ENCODE peak calls at places on chromosome 2, in seven cellular contexts. One of them, this sample, is unnamed.
A peak's percentile ranks its signal among the peaks of the same experiment; 100 is the strongest.

GRCh38 chr2:55810621-55811020 is 113.0 kb downstream of the EFEMP1 start:
- DNase-seq in Peyer's patch: no peak
- DNase-seq in right cardiac atrium: no peak
- DNase-seq in NT2/D1: no peak
- DNase-seq in Right ventricle myocardium superior: no peak
- DNase-seq in naive thymus-derived CD8-positive, alpha-beta T cell: no peak
- DNase-seq in HCEC 1CT: no peak
- DNase-seq in this sample: no peak

GRCh38 chr2:32647180-32647651 is 19.4 kb downstream of the TTC27 start:
- DNase-seq in naive thymus-derived CD8-positive, alpha-beta T cell: no peak
- DNase-seq in NT2/D1: no peak
- DNase-seq in right cardiac atrium: no peak
- DNase-seq in HCEC 1CT: peak; percentile 49
- DNase-seq in Peyer's patch: no peak
- DNase-seq in Right ventricle myocardium superior: no peak
- DNase-seq in this sample: no peak

GRCh38 chr2:152407204-152407721 is 72.3 kb downstream of the FMNL2 start:
- DNase-seq in Right ventricle myocardium superior: peak; percentile 51
- DNase-seq in naive thymus-derived CD8-positive, alpha-beta T cell: no peak
- DNase-seq in HCEC 1CT: peak; percentile 49
- DNase-seq in right cardiac atrium: peak; percentile 45
- DNase-seq in Peyer's patch: peak; percentile 24
- DNase-seq in NT2/D1: peak; percentile 48
- DNase-seq in this sample: peak; percentile 77

GRCh38 chr2:122516775-122517174 is 761.3 kb downstream of the TSN start:
- DNase-seq in HCEC 1CT: no peak
- DNase-seq in naive thymus-derived CD8-positive, alpha-beta T cell: no peak
- DNase-seq in right cardiac atrium: no peak
- DNase-seq in NT2/D1: peak; percentile 32
- DNase-seq in Peyer's patch: no peak
- DNase-seq in Right ventricle myocardium superior: no peak
- DNase-seq in this sample: peak; percentile 58

GRCh38 chr2:85413592-85414421 is 3.6 kb upstream of the CAPG start:
- DNase-seq in NT2/D1: no peak
- DNase-seq in Right ventricle myocardium superior: no peak
- DNase-seq in HCEC 1CT: peak; percentile 17
- DNase-seq in right cardiac atrium: peak; percentile 65
- DNase-seq in naive thymus-derived CD8-positive, alpha-beta T cell: peak; percentile 30
- DNase-seq in Peyer's patch: peak; percentile 45
- DNase-seq in this sample: no peak

GRCh38 chr2:38856165-38856564 is 19.6 kb downstream of the DHX57 start:
- DNase-seq in right cardiac atrium: no peak
- DNase-seq in Right ventricle myocardium superior: no peak
- DNase-seq in naive thymus-derived CD8-positive, alpha-beta T cell: no peak
- DNase-seq in NT2/D1: no peak
- DNase-seq in HCEC 1CT: peak; percentile 42
- DNase-seq in Peyer's patch: no peak
- DNase-seq in this sample: no peak

GRCh38 chr2:207113403-207113802 is 52.3 kb downstream of the KLF7 start:
- DNase-seq in NT2/D1: no peak
- DNase-seq in Right ventricle myocardium superior: no peak
- DNase-seq in right cardiac atrium: no peak
- DNase-seq in HCEC 1CT: no peak
- DNase-seq in Peyer's patch: no peak
- DNase-seq in naive thymus-derived CD8-positive, alpha-beta T cell: peak; percentile 13
- DNase-seq in this sample: peak; percentile 65

GRCh38 chr2:179338681-179339080 is 74.0 kb upstream of the SESTD1 start:
- DNase-seq in right cardiac atrium: no peak
- DNase-seq in Peyer's patch: no peak
- DNase-seq in HCEC 1CT: peak; percentile 17
- DNase-seq in Right ventricle myocardium superior: no peak
- DNase-seq in naive thymus-derived CD8-positive, alpha-beta T cell: no peak
- DNase-seq in NT2/D1: no peak
- DNase-seq in this sample: no peak

GRCh38 chr2:241946306-241947003 is 76.9 kb downstream of the RTP5 start:
- DNase-seq in right cardiac atrium: no peak
- DNase-seq in Right ventricle myocardium superior: no peak
- DNase-seq in NT2/D1: no peak
- DNase-seq in naive thymus-derived CD8-positive, alpha-beta T cell: no peak
- DNase-seq in HCEC 1CT: no peak
- DNase-seq in Peyer's patch: no peak
- DNase-seq in this sample: no peak

GRCh38 chr2:45043171-45043570 is 33.9 kb upstream of the SIX2 start:
- DNase-seq in HCEC 1CT: no peak
- DNase-seq in Right ventricle myocardium superior: no peak
- DNase-seq in right cardiac atrium: no peak
- DNase-seq in NT2/D1: no peak
- DNase-seq in naive thymus-derived CD8-positive, alpha-beta T cell: no peak
- DNase-seq in Peyer's patch: no peak
- DNase-seq in this sample: no peak

GRCh38 chr2:153519260-153519875 is 40.8 kb upstream of the RPRM start:
- DNase-seq in right cardiac atrium: peak; percentile 44
- DNase-seq in naive thymus-derived CD8-positive, alpha-beta T cell: peak; percentile 41
- DNase-seq in Right ventricle myocardium superior: no peak
- DNase-seq in HCEC 1CT: peak; percentile 25
- DNase-seq in NT2/D1: peak; percentile 44
- DNase-seq in Peyer's patch: no peak
- DNase-seq in this sample: peak; percentile 33

GRCh38 chr2:30230479-30230854 is 867 bp upstream of the LBH start:
- DNase-seq in Right ventricle myocardium superior: peak; percentile 65
- DNase-seq in NT2/D1: no peak
- DNase-seq in Peyer's patch: peak; percentile 43
- DNase-seq in naive thymus-derived CD8-positive, alpha-beta T cell: peak; percentile 52
- DNase-seq in right cardiac atrium: peak; percentile 50
- DNase-seq in HCEC 1CT: no peak
- DNase-seq in this sample: peak; percentile 48

GRCh38 chr2:228938629-228939028 is 332.5 kb downstream of the PID1 start:
- DNase-seq in right cardiac atrium: no peak
- DNase-seq in naive thymus-derived CD8-positive, alpha-beta T cell: no peak
- DNase-seq in HCEC 1CT: no peak
- DNase-seq in Right ventricle myocardium superior: no peak
- DNase-seq in NT2/D1: no peak
- DNase-seq in Peyer's patch: no peak
- DNase-seq in this sample: no peak

GRCh38 chr2:136874258-136874657 is 108.9 kb downstream of the THSD7B start:
- DNase-seq in right cardiac atrium: no peak
- DNase-seq in NT2/D1: peak; percentile 20
- DNase-seq in Right ventricle myocardium superior: no peak
- DNase-seq in naive thymus-derived CD8-positive, alpha-beta T cell: no peak
- DNase-seq in Peyer's patch: no peak
- DNase-seq in HCEC 1CT: no peak
- DNase-seq in this sample: no peak

GRCh38 chr2:61362873-61363272 is 108.0 kb downstream of the USP34 start:
- DNase-seq in NT2/D1: no peak
- DNase-seq in naive thymus-derived CD8-positive, alpha-beta T cell: no peak
- DNase-seq in Peyer's patch: no peak
- DNase-seq in Right ventricle myocardium superior: no peak
- DNase-seq in HCEC 1CT: no peak
- DNase-seq in right cardiac atrium: no peak
- DNase-seq in this sample: no peak

GRCh38 chr2:191115391-191115790 is 35.4 kb downstream of the STAT4 start:
- DNase-seq in Right ventricle myocardium superior: no peak
- DNase-seq in NT2/D1: no peak
- DNase-seq in naive thymus-derived CD8-positive, alpha-beta T cell: no peak
- DNase-seq in HCEC 1CT: no peak
- DNase-seq in right cardiac atrium: no peak
- DNase-seq in Peyer's patch: no peak
- DNase-seq in this sample: no peak

GRCh38 chr2:11239718-11240462 is 84.6 kb downstream of the SLC66A3 start:
- DNase-seq in naive thymus-derived CD8-positive, alpha-beta T cell: no peak
- DNase-seq in Right ventricle myocardium superior: no peak
- DNase-seq in right cardiac atrium: no peak
- DNase-seq in Peyer's patch: no peak
- DNase-seq in HCEC 1CT: peak; percentile 24
- DNase-seq in NT2/D1: no peak
- DNase-seq in this sample: no peak

GRCh38 chr2:102142829-102143449 is 393 bp downstream of the IL1R1 start:
- DNase-seq in HCEC 1CT: peak; percentile 42
- DNase-seq in Peyer's patch: no peak
- DNase-seq in Right ventricle myocardium superior: no peak
- DNase-seq in NT2/D1: no peak
- DNase-seq in right cardiac atrium: peak; percentile 34
- DNase-seq in naive thymus-derived CD8-positive, alpha-beta T cell: no peak
- DNase-seq in this sample: no peak

GRCh38 chr2:201883559-201883958 is 77.2 kb downstream of the CDK15 start:
- DNase-seq in Peyer's patch: no peak
- DNase-seq in Right ventricle myocardium superior: peak; percentile 71
- DNase-seq in NT2/D1: no peak
- DNase-seq in HCEC 1CT: no peak
- DNase-seq in naive thymus-derived CD8-positive, alpha-beta T cell: no peak
- DNase-seq in right cardiac atrium: peak; percentile 46
- DNase-seq in this sample: no peak

GRCh38 chr2:239184179-239184578 is 216.6 kb downstream of the HDAC4 start:
- DNase-seq in Right ventricle myocardium superior: no peak
- DNase-seq in HCEC 1CT: no peak
- DNase-seq in NT2/D1: no peak
- DNase-seq in right cardiac atrium: no peak
- DNase-seq in Peyer's patch: no peak
- DNase-seq in naive thymus-derived CD8-positive, alpha-beta T cell: no peak
- DNase-seq in this sample: no peak

GRCh38 chr2:19888831-19889230 is 13.0 kb downstream of the TTC32 start:
- DNase-seq in Peyer's patch: no peak
- DNase-seq in right cardiac atrium: no peak
- DNase-seq in naive thymus-derived CD8-positive, alpha-beta T cell: no peak
- DNase-seq in NT2/D1: no peak
- DNase-seq in Right ventricle myocardium superior: no peak
- DNase-seq in HCEC 1CT: no peak
- DNase-seq in this sample: peak; percentile 9

GRCh38 chr2:170409164-170409535 is 231.2 kb downstream of the MYO3B start:
- DNase-seq in naive thymus-derived CD8-positive, alpha-beta T cell: peak; percentile 72
- DNase-seq in HCEC 1CT: peak; percentile 50
- DNase-seq in Right ventricle myocardium superior: peak; percentile 65
- DNase-seq in Peyer's patch: peak; percentile 57
- DNase-seq in NT2/D1: peak; percentile 78
- DNase-seq in right cardiac atrium: peak; percentile 64
- DNase-seq in this sample: peak; percentile 73

GRCh38 chr2:54952978-54953456 is 97.2 kb downstream of the RTN4 start:
- DNase-seq in HCEC 1CT: peak; percentile 57
- DNase-seq in naive thymus-derived CD8-positive, alpha-beta T cell: no peak
- DNase-seq in right cardiac atrium: no peak
- DNase-seq in Right ventricle myocardium superior: no peak
- DNase-seq in NT2/D1: no peak
- DNase-seq in Peyer's patch: no peak
- DNase-seq in this sample: no peak

GRCh38 chr2:65129276-65129612 is 662 bp downstream of the RAB1A start:
- DNase-seq in Right ventricle myocardium superior: no peak
- DNase-seq in naive thymus-derived CD8-positive, alpha-beta T cell: peak; percentile 22
- DNase-seq in right cardiac atrium: no peak
- DNase-seq in Peyer's patch: no peak
- DNase-seq in HCEC 1CT: no peak
- DNase-seq in NT2/D1: no peak
- DNase-seq in this sample: no peak